ENCODE peak calls at places on chromosomes 3 and 15, in four cellular contexts. One of them, this sample, is unnamed.

GRCh38 chr3:187684880-187685279 is 14.7 kb upstream of the SST start:
- DNase-seq in left lung: no peak
- DNase-seq in lower lobe of right lung: no peak
- DNase-seq in AG04450: no peak
- DNase-seq in this sample: no peak

GRCh38 chr15:101000271-101000681 is 81.1 kb downstream of the LRRK1 start:
- DNase-seq in AG04450: no peak
- DNase-seq in lower lobe of right lung: no peak
- DNase-seq in left lung: no peak
- DNase-seq in this sample: no peak

GRCh38 chr3:197542741-197543454 is 12.9 kb downstream of the BDH1 start:
- DNase-seq in left lung: peak; percentile 68
- DNase-seq in AG04450: no peak
- DNase-seq in lower lobe of right lung: peak; percentile 74
- DNase-seq in this sample: no peak

GRCh38 chr15:51312754-51313390 is 25.5 kb downstream of the CYP19A1 start:
- DNase-seq in lower lobe of right lung: no peak
- DNase-seq in left lung: no peak
- DNase-seq in AG04450: no peak
- DNase-seq in this sample: no peak

GRCh38 chr15:82228750-82229149 is 33.8 kb downstream of the EFL1 start:
- DNase-seq in AG04450: no peak
- DNase-seq in lower lobe of right lung: no peak
- DNase-seq in left lung: no peak
- DNase-seq in this sample: no peak

GRCh38 chr3:158709666-158710083 is 22.6 kb downstream of the RARRES1 start:
- DNase-seq in left lung: peak; percentile 54
- DNase-seq in AG04450: peak; percentile 86
- DNase-seq in lower lobe of right lung: no peak
- DNase-seq in this sample: no peak

GRCh38 chr15:39028069-39028468 is 463.5 kb upstream of the RASGRP1 start:
- DNase-seq in left lung: no peak
- DNase-seq in lower lobe of right lung: no peak
- DNase-seq in AG04450: no peak
- DNase-seq in this sample: no peak

GRCh38 chr15:40098489-40099261 is 10.0 kb downstream of the BMF start:
- DNase-seq in AG04450: peak; percentile 93
- DNase-seq in left lung: peak; percentile 86
- DNase-seq in lower lobe of right lung: peak; percentile 72
- DNase-seq in this sample: peak; percentile 78

GRCh38 chr3:55481918-55482495 is 5.1 kb downstream of the WNT5A start:
- DNase-seq in left lung: no peak
- DNase-seq in AG04450: no peak
- DNase-seq in lower lobe of right lung: no peak
- DNase-seq in this sample: no peak

GRCh38 chr3:112615942-112616731 is 24.8 kb downstream of the CCDC80 start:
- DNase-seq in left lung: no peak
- DNase-seq in AG04450: no peak
- DNase-seq in lower lobe of right lung: no peak
- DNase-seq in this sample: no peak

GRCh38 chr3:3127432-3128010 is 781 bp downstream of the TRNT1 start:
- DNase-seq in AG04450: no peak
- DNase-seq in left lung: no peak
- DNase-seq in lower lobe of right lung: no peak
- DNase-seq in this sample: no peak

GRCh38 chr3:69443554-69443953 is 57.7 kb upstream of the FRMD4B start:
- DNase-seq in AG04450: no peak
- DNase-seq in left lung: no peak
- DNase-seq in lower lobe of right lung: no peak
- DNase-seq in this sample: no peak

GRCh38 chr3:11643212-11644087 is at the start of gene VGLL4:
- DNase-seq in left lung: peak; percentile 92
- DNase-seq in lower lobe of right lung: peak; percentile 91
- DNase-seq in AG04450: peak; percentile 84
- DNase-seq in this sample: peak; percentile 73

GRCh38 chr15:62803856-62804400 is 238.6 kb upstream of the TPM1 start:
- DNase-seq in lower lobe of right lung: no peak
- DNase-seq in left lung: no peak
- DNase-seq in AG04450: no peak
- DNase-seq in this sample: no peak

GRCh38 chr3:20930034-20930433 is 744.0 kb upstream of the SGO1 start:
- DNase-seq in AG04450: no peak
- DNase-seq in lower lobe of right lung: no peak
- DNase-seq in left lung: no peak
- DNase-seq in this sample: no peak
- TF ChIP-seq CTCF in AG04450: peak; percentile 5
- TF ChIP-seq CTCF in lower lobe of right lung: peak; percentile 12
- TF ChIP-seq CTCF in left lung: no peak
- TF ChIP-seq CTCF in this sample: no peak

DNA sequence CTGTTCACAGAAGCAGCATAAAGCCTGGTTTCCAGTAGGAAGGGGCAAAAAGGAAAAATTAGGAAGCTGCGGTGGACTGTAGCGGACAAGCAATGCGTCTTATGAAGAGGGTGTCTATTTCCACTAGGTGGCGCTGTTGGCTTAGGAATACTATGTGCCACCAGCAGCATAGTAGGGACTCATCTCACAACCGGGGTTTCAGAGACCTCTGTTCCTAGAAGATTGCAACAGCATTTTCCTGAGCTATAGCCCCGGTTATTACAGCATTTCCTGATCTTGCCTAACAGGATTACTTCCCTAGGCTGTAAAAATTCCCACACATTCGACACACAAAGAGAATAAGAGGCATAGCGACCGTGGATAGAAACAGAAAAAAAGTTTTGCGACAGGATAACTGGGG is 683.0 kb downstream of the TBL1XR1 start:
- DNase-seq in AG04450: no peak
- DNase-seq in lower lobe of right lung: no peak
- DNase-seq in left lung: no peak
- DNase-seq in this sample: no peak
- TF ChIP-seq CTCF in AG04450: peak; percentile 45
- TF ChIP-seq CTCF in lower lobe of right lung: peak; percentile 29
- TF ChIP-seq CTCF in left lung: peak; percentile 14
- TF ChIP-seq CTCF in this sample: no peak

GRCh38 chr3:9884555-9885165 is 4.6 kb upstream of the CIDEC start:
- DNase-seq in lower lobe of right lung: no peak
- DNase-seq in left lung: no peak
- DNase-seq in AG04450: no peak
- DNase-seq in this sample: no peak
- TF ChIP-seq CTCF in lower lobe of right lung: no peak
- TF ChIP-seq CTCF in left lung: no peak
- TF ChIP-seq CTCF in AG04450: no peak
- TF ChIP-seq CTCF in this sample: no peak

DNA sequence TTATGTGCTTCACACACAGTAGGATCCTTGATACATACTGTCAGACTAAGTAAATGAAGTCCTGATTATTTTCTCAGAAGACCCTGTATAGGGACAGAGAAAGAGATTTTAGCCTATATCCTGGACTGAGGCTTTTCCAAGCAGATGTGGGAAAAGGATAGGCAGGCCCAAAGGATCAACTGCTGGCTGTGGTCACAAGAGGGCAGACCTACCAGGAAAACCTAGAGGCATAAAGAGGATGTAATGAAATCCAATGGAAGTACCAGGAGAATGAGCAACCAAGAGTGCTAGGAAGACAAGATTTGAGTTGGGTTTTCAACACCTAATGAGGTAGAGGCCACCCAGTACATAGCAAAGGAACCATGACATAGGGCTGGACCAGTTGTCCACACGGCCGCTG is 23.1 kb downstream of the DCLK3 start:
- DNase-seq in lower lobe of right lung: no peak
- DNase-seq in AG04450: no peak
- DNase-seq in left lung: no peak
- DNase-seq in this sample: no peak
- TF ChIP-seq CTCF in lower lobe of right lung: peak; percentile 7
- TF ChIP-seq CTCF in AG04450: peak; percentile 40
- TF ChIP-seq CTCF in left lung: no peak
- TF ChIP-seq CTCF in this sample: no peak

DNA sequence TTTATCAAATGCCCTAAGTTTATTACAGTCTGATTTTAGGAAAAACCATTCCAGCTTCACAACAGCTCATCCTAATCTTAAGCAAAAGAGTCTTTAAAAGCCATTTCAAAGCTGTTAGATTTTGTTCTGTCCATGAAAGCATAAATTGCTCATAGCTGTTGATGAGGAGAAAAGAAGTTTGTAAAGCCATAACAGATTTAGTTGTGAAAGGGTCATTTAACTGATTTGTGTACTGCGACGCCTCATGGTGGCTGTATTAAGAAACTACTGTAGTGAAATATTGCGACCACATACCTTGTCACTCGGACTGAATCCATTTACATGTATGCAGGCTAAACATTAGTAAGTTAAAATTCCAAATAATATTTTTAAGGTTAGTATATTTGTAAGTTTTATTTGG is 20.9 kb downstream of the BBX start:
- DNase-seq in AG04450: no peak
- DNase-seq in lower lobe of right lung: no peak
- DNase-seq in left lung: no peak
- DNase-seq in this sample: no peak
- TF ChIP-seq CTCF in AG04450: no peak
- TF ChIP-seq CTCF in lower lobe of right lung: peak; percentile 11
- TF ChIP-seq CTCF in left lung: no peak
- TF ChIP-seq CTCF in this sample: peak; percentile 40

DNA sequence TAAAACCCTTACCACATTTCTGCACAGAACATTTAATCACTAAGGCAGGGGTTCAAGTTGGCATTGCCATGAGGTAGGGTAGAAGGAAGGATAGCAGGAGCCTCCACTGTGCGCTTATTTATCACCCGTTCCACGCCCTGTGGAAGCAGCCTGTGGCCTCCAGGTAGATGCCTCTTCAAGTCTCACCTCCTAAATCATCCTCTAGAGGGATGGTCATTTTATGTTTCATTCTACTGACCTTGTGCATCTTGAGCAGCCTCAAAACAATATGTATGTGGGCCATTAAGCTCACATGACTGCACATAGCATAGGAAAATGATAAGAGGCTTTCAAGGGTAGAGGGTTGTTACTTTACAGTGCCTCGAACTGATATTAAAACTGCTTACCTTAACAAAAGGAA is 546.2 kb downstream of the GRM7 start:
- DNase-seq in AG04450: no peak
- DNase-seq in lower lobe of right lung: no peak
- DNase-seq in left lung: no peak
- DNase-seq in this sample: no peak
- TF ChIP-seq CTCF in AG04450: no peak
- TF ChIP-seq CTCF in lower lobe of right lung: no peak
- TF ChIP-seq CTCF in left lung: no peak
- TF ChIP-seq CTCF in this sample: no peak